ENCODE peak calls at places on chromosome 1, in four cellular contexts. One of them, this sample, is unnamed.

GRCh38 chr1:176122282-176122681 is 84.8 kb downstream of the COP1 start:
- DNase-seq in IMR-90: no peak
- DNase-seq in H9: no peak
- DNase-seq in H1: no peak
- DNase-seq in this sample: no peak

GRCh38 chr1:42928859-42929258 is 29.8 kb downstream of the SLC2A1 start:
- DNase-seq in IMR-90: no peak
- DNase-seq in H9: no peak
- DNase-seq in H1: no peak
- DNase-seq in this sample: no peak

GRCh38 chr1:239999170-239999569 is 92.5 kb upstream of the FMN2 start:
- DNase-seq in IMR-90: no peak
- DNase-seq in H9: no peak
- DNase-seq in H1: no peak
- DNase-seq in this sample: no peak

GRCh38 chr1:94325379-94326302 is 88.3 kb upstream of the ARHGAP29 start:
- DNase-seq in IMR-90: peak; percentile 99
- DNase-seq in H9: no peak
- DNase-seq in H1: no peak
- DNase-seq in this sample: no peak

GRCh38 chr1:32724678-32725594 is 22.4 kb upstream of the SYNC start:
- DNase-seq in IMR-90: peak; percentile 96
- DNase-seq in H9: peak; percentile 85
- DNase-seq in H1: peak; percentile 56
- DNase-seq in this sample: peak; percentile 96

GRCh38 chr1:245337829-245338484 is 183.2 kb downstream of the KIF26B start:
- DNase-seq in IMR-90: no peak
- DNase-seq in H9: no peak
- DNase-seq in H1: no peak
- DNase-seq in this sample: peak; percentile 81

GRCh38 chr1:37851782-37852210 is 7.6 kb downstream of the MTF1 start:
- DNase-seq in IMR-90: peak; percentile 26
- DNase-seq in H9: no peak
- DNase-seq in H1: no peak
- DNase-seq in this sample: no peak

GRCh38 chr1:46301406-46302090 is 1.9 kb downstream of the LRRC41 start:
- DNase-seq in IMR-90: peak; percentile 37
- DNase-seq in H9: peak; percentile 48
- DNase-seq in H1: peak; percentile 53
- DNase-seq in this sample: peak; percentile 63

GRCh38 chr1:10064416-10065343 is 31.9 kb downstream of the UBE4B start:
- DNase-seq in IMR-90: peak; percentile 73
- DNase-seq in H9: no peak
- DNase-seq in H1: no peak
- DNase-seq in this sample: no peak

GRCh38 chr1:159009704-159010361 is at the start of gene IFI16:
- DNase-seq in IMR-90: peak; percentile 96
- DNase-seq in H9: no peak
- DNase-seq in H1: no peak
- DNase-seq in this sample: peak; percentile 22

GRCh38 chr1:114718661-114719423 is 2.3 kb upstream of the NRAS start:
- DNase-seq in IMR-90: peak; percentile 78
- DNase-seq in H9: no peak
- DNase-seq in H1: no peak
- DNase-seq in this sample: no peak

GRCh38 chr1:165696625-165697100 is 1.7 kb downstream of the ALDH9A1 start:
- DNase-seq in IMR-90: peak; percentile 89
- DNase-seq in H9: no peak
- DNase-seq in H1: no peak
- DNase-seq in this sample: no peak

GRCh38 chr1:149940427-149940826 is 3.7 kb upstream of the MTMR11 start:
- DNase-seq in IMR-90: no peak
- DNase-seq in H9: no peak
- DNase-seq in H1: no peak
- DNase-seq in this sample: no peak

GRCh38 chr1:5532811-5533210 is 459.4 kb downstream of the NPHP4 start:
- DNase-seq in IMR-90: no peak
- DNase-seq in H9: no peak
- DNase-seq in H1: no peak
- DNase-seq in this sample: no peak

GRCh38 chr1:54324750-54325704 is 81.2 kb downstream of the SSBP3 start:
- DNase-seq in IMR-90: peak; percentile 24
- DNase-seq in H9: no peak
- DNase-seq in H1: no peak
- DNase-seq in this sample: no peak

GRCh38 chr1:244074559-244075171 is 23.6 kb downstream of the ZBTB18 start:
- DNase-seq in IMR-90: no peak
- DNase-seq in H9: no peak
- DNase-seq in H1: peak; percentile 43
- DNase-seq in this sample: no peak

GRCh38 chr1:74811421-74812179 is 78.6 kb downstream of the TYW3 start:
- DNase-seq in IMR-90: no peak
- DNase-seq in H9: no peak
- DNase-seq in H1: no peak
- DNase-seq in this sample: no peak

GRCh38 chr1:243473281-243474210 is 217.7 kb downstream of the SDCCAG8 start:
- DNase-seq in IMR-90: peak; percentile 47
- DNase-seq in H9: peak; percentile 10
- DNase-seq in H1: no peak
- DNase-seq in this sample: no peak

GRCh38 chr1:27405074-27405473 is 12.7 kb downstream of the GPR3 start:
- DNase-seq in IMR-90: peak; percentile 30
- DNase-seq in H9: peak; percentile 83
- DNase-seq in H1: peak; percentile 61
- DNase-seq in this sample: peak; percentile 93

GRCh38 chr1:174217787-174218574 is 58.7 kb downstream of the RABGAP1L start:
- DNase-seq in IMR-90: peak; percentile 54
- DNase-seq in H9: no peak
- DNase-seq in H1: no peak
- DNase-seq in this sample: peak; percentile 34

DNA sequence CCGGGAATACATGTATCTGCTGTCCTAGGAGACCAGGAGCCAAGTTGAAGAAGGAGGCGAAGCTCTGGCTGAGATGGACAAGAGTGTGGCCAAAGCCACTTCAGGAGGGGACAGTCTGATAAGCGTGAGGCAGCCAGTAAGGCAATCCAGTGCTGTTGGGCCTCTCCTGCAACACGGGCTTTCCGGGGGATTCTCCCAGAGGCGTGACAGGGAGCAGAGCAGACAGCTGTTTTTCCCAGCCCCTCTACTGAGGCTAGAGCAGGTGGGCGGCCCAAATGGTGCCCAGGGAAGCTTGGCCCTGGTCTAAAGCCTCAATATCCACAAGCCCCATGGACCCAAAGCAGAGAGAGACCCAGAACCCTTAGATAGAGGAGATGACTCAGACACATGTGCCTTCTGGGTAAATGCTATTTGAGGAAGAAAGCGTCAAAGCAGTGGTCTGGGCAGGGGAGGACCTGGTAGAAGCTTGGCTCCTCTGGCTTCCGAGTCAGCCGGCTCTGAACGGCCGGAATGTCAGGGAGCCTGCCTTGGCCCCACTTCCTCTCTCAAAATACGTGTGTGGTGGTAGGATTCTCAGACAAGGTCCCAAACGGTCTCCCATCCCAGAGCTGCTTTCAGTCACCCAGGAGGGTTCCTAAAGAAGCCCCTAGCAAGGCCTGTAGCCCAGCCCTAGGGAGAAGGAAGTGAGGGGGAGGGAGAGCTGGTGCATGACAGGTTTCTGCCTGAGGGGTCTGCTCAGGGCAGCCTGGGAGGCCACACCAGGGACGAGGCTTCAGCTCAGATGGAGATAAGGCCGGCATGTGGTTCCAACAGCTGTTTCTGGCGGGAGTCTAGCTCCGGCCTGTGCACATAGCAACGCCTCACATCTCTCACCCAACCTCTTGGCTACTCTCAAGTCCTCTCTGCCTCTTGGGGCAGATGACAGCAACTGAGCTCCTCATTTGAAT is 28.9 kb downstream of the PIK3C2B start:
- DNase-seq in IMR-90: no peak
- DNase-seq in H9: no peak
- DNase-seq in H1: no peak
- DNase-seq in this sample: peak; percentile 30
- H3K9ac ChIP-seq in IMR-90: no peak overlapping the region
- H3K9ac ChIP-seq in H9: no peak overlapping the region
- H3K9ac ChIP-seq in H1: no peak overlapping the region
- H3K9ac ChIP-seq in this sample: no peak overlapping the region

DNA sequence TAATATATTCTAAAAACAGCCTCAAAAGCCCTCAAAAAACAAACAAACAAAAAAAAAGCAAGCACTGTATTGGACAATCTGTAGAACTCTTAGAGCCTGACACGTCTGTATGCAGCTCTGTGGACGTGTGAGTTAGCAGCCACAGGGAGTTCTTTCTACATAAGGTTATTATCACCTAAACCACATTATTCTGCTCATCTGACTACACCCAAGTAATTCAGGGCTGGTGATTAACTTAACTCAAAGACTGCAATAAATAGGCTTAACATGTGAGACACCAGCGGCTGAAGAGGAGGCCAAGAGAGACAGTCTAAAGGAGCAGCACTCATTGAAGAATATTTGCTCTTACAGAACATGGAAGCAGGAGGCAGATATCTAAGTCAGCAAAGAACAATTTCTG is 316.0 kb downstream of the VAV3 start:
- DNase-seq in IMR-90: peak; percentile 28
- DNase-seq in H9: no peak
- DNase-seq in H1: no peak
- DNase-seq in this sample: peak; percentile 8
- H3K56ac ChIP-seq in IMR-90: no peak overlapping the region
- H3K56ac ChIP-seq in H9: no peak overlapping the region
- H3K56ac ChIP-seq in H1: no peak overlapping the region
- H3K56ac ChIP-seq in this sample: no peak overlapping the region

DNA sequence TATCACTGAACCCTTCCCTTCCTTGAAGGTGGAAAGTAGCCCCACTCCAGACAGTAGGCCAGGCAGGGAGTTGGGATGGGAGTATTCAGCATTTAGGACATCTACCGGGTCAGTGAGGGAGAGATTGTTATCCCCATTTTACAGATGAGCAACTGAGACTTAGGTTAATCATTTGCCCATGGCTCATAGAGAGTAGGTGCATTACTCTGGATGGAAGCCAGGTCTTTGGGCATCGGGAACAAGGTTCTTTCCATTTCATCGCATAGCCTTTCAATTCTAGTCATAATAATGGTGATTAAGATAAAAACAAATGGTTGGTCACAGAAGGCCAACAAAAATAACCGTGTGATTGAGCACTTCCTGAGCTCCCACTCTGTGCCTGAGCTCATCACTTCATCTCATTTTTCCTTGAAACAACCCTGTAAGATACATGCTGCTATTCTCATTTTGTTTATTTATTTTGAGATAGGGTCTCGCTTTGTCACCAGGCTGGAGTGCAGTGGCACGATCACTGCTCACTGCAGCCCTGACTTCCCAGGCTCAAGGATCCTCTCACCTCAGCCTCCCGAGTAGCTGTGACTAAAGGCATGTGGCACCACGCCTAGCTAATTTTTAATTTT is 64.8 kb downstream of the NAV1 start:
- DNase-seq in IMR-90: peak; percentile 82
- DNase-seq in H9: no peak
- DNase-seq in H1: no peak
- DNase-seq in this sample: no peak
- H2AK5ac ChIP-seq in IMR-90: peak overlapping the region; percentile 88
- H2AK5ac ChIP-seq in H9: no peak overlapping the region
- H2AK5ac ChIP-seq in H1: no peak overlapping the region
- H2AK5ac ChIP-seq in this sample: no peak overlapping the region

GRCh38 chr1:180310095-180310494 is 80.0 kb downstream of the LHX4 start:
- DNase-seq in IMR-90: peak; percentile 53
- DNase-seq in H9: no peak
- DNase-seq in H1: no peak
- DNase-seq in this sample: peak; percentile 8

GRCh38 chr1:180311011-180311730 is 81.1 kb downstream of the LHX4 start:
- DNase-seq in IMR-90: peak; percentile 80
- DNase-seq in H9: no peak
- DNase-seq in H1: no peak
- DNase-seq in this sample: no peak

GRCh38 chr1:180309338-180309737 is 79.3 kb downstream of the LHX4 start:
- DNase-seq in IMR-90: peak; percentile 74
- DNase-seq in H9: no peak
- DNase-seq in H1: no peak
- DNase-seq in this sample: peak; percentile 38
- H3K9ac ChIP-seq in IMR-90: no peak overlapping the region
- H3K9ac ChIP-seq in H9: no peak overlapping the region
- H3K9ac ChIP-seq in H1: no peak overlapping the region
- H3K9ac ChIP-seq in this sample: no peak overlapping the region

GRCh38 chr1:85277027-85277625 is 694 bp upstream of the BCL10 start:
- DNase-seq in IMR-90: no peak
- DNase-seq in H9: no peak
- DNase-seq in H1: no peak
- DNase-seq in this sample: no peak

GRCh38 chr1:85276290-85277026 is at the start of gene BCL10:
- DNase-seq in IMR-90: peak; percentile 97
- DNase-seq in H9: peak; percentile 99
- DNase-seq in H1: peak; percentile 96
- DNase-seq in this sample: peak; percentile 99

GRCh38 chr1:85278853-85279314 is 2.5 kb upstream of the BCL10 start:
- DNase-seq in IMR-90: peak; percentile 98
- DNase-seq in H9: no peak
- DNase-seq in H1: no peak
- DNase-seq in this sample: peak; percentile 26

GRCh38 chr1:85279463-85280080 is 3.1 kb upstream of the BCL10 start:
- DNase-seq in IMR-90: no peak
- DNase-seq in H9: no peak
- DNase-seq in H1: no peak
- DNase-seq in this sample: no peak

GRCh38 chr1:85277802-85278201 is 1.4 kb upstream of the BCL10 start:
- DNase-seq in IMR-90: no peak
- DNase-seq in H9: no peak
- DNase-seq in H1: no peak
- DNase-seq in this sample: no peak
- H3K56ac ChIP-seq in IMR-90: no peak overlapping the region
- H3K56ac ChIP-seq in H9: no peak overlapping the region
- H3K56ac ChIP-seq in H1: no peak overlapping the region
- H3K56ac ChIP-seq in this sample: no peak overlapping the region

GRCh38 chr1:230703679-230704385 is 10.1 kb downstream of the AGT start:
- DNase-seq in IMR-90: no peak
- DNase-seq in H9: no peak
- DNase-seq in H1: no peak
- DNase-seq in this sample: no peak
- H2AK5ac ChIP-seq in IMR-90: no peak overlapping the region
- H2AK5ac ChIP-seq in H9: no peak overlapping the region
- H2AK5ac ChIP-seq in H1: no peak overlapping the region
- H2AK5ac ChIP-seq in this sample: no peak overlapping the region